ENCODE peak calls at places on chromosomes 11 and 22, in eight cellular contexts. N, C, P, S, O, F, L and T are unnamed samples.

GRCh38 chr22:46596032-46596441 is 24.1 kb upstream of the GRAMD4 start:
- DNase-seq in F (no peak), L (no peak), P (peak), N (no peak), S (no peak), C (no peak), O (no peak), T (no peak)

GRCh38 chr11:19694796-19695345 is 17.8 kb upstream of the NAV2 start:
- DNase-seq in L (no peak), P (no peak), O (no peak), F (no peak), C (no peak), N (no peak), S (no peak), T (no peak)

GRCh38 chr22:26800858-26801257 is 143.5 kb downstream of the MIAT start:
- DNase-seq in S (no peak), N (peak), O (no peak), P (peak), C (peak), F (no peak), L (no peak), T (no peak)

GRCh38 chr22:44024288-44024908 is at the start of gene PARVB:
- DNase-seq in O (no peak), F (no peak), N (peak), S (no peak), P (peak), C (peak), L (no peak), T (peak)

GRCh38 chr11:29310706-29311342 is 706.0 kb downstream of the KCNA4 start:
- DNase-seq in C (no peak), S (no peak), L (no peak), F (no peak), P (no peak), O (no peak), N (no peak), T (no peak)

GRCh38 chr11:64721359-64721699 is 1.7 kb downstream of the NRXN2 start:
- DNase-seq in O (no peak), S (no peak), L (no peak), C (no peak), F (no peak), N (no peak), P (no peak), T (no peak)

GRCh38 chr22:47107431-47107830 is 345.0 kb downstream of the TBC1D22A start:
- DNase-seq in S (peak), C (no peak), N (no peak), O (no peak), F (no peak), L (no peak), P (no peak), T (no peak)

GRCh38 chr22:40204331-40205116 is 26.8 kb downstream of the TNRC6B start:
- DNase-seq in S (no peak), L (no peak), F (peak), C (no peak), P (peak), N (no peak), O (no peak), T (no peak)

GRCh38 chr11:3058753-3059664 is 1.8 kb upstream of the CARS1 start:
- DNase-seq in N (peak), S (no peak), F (peak), P (no peak), L (no peak), O (peak), C (peak), T (no peak)

GRCh38 chr11:103241574-103241973 is 132.3 kb downstream of the DYNC2H1 start:
- DNase-seq in F (no peak), P (no peak), L (no peak), O (no peak), N (no peak), S (no peak), C (no peak), T (no peak)

GRCh38 chr11:2406476-2406875 is 5.9 kb downstream of the TSSC4 start:
- DNase-seq in C (no peak), S (no peak), P (no peak), O (no peak), N (no peak), L (no peak), F (no peak), T (no peak)

GRCh38 chr11:65826972-65827773 is 6.6 kb upstream of the SNX32 start:
- DNase-seq in C (no peak), L (no peak), F (no peak), O (no peak), N (no peak), P (no peak), S (no peak), T (no peak)

GRCh38 chr11:65821107-65821506 is 12.7 kb upstream of the SNX32 start:
- DNase-seq in F (peak), N (no peak), P (no peak), S (no peak), C (no peak), L (no peak), O (no peak), T (no peak)

GRCh38 chr11:65827774-65828156 is 6.0 kb upstream of the SNX32 start:
- DNase-seq in S (no peak), O (no peak), L (no peak), P (no peak), N (no peak), F (no peak), C (no peak), T (no peak)

GRCh38 chr11:65817815-65818680 is 15.7 kb upstream of the SNX32 start:
- DNase-seq in N (peak), L (no peak), O (peak), C (peak), P (peak), S (peak), F (peak), T (peak)

DNA sequence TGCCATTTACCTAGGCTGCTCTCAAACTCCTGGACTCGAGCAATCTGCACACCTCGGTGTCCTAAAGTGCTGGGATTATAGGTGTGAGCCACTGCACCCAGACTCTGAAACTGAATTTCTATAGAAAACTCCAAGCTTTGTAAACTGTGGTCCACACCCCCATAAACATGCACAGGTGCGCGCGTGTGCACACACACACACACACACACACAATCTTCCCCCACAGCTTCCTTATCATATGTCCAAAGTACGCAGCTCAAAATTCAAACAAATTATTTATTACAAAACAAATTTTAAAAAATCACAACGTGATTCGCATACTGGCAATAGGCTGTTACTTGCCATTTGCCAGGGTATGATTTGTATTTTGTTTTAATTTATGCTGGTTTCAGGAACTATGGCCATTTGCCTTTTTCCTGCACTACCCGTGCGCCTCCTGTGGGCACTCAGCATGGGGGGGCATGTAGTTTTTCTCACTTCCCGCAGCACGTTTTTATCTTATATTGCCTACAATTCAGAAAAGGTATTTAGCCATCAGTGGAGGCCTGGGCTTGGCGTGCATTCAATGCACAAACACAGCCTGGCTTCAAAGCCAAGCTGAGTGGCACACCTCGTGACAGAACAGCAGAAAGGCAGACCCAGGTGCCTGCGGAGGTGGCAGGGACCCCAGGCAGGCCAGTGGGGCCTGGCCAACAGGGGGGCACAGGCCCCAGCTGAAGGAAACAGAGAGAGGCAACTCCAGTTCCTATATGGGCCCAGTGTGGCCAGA is 10.8 kb upstream of the SNX32 start:
- DNase-seq in P (no peak), F (no peak), C (no peak), O (no peak), L (no peak), S (no peak), N (no peak), T (no peak)
- TF ChIP-seq POLR2AphosphoS5 in P (no peak), F (no peak), C (no peak), O (no peak), L (no peak), S (no peak), N (no peak), T (no peak)

DNA sequence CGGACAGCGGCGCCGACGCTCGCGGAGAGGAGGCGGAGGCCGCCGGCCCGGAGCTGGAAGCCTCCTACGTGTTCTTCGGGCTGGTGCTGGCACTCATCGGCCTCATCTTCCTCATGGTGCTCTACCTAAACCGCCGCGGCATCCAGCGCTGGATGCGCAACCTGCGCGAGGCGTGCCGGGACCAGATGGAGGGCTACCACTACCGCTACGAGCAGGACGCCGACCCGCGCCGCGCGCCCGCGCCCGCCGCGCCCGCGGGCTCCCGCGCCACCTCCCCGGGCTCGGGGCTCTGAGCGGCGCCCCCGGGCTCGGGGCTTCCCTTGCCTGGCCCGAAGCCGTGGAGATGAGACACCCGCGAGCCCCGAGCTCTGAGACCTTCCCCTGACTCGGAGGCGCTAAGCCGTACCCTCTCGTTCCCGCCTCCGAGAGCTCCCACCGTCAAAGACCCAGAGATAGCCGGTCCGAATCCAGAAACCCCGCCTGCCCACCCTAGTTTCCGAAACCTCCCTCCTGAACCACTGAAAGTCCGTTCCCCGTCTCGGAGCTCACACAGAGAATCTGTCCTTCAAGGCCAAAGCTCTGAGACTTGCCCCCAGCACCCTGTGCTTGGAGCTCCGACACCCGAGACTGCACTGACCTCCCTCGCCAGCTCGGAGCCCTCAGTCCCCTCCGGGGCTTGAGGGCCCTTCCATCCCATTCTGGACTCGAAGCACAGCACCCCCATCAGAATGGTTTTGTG is 1.5 kb downstream of the TPBGL start:
- DNase-seq in P (no peak), O (no peak), L (no peak), C (no peak), N (peak), S (no peak), F (no peak), T (no peak)
- H3K4me3 ChIP-seq in P (peak), O (peak), L (peak), C (peak), N (peak), S (no peak), F (no peak), T (peak)

DNA sequence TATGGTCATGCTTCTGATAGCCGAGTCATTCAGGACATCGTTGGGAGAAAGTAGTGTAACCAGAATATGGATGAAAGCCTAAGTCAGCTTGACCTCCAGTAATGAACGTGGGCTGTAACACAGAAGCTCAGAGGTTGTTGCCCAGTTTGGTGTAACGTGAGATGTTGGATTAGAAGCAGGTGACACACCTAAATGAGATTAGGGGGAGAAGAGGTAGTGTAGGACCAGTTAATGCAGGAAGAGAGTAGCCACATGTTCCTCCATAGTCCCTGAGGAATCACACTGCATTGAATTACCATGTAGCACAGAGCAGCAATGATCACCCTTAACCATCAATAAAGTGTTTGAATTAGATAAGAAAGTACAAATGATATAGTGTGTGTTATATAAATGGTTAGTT is 20.4 kb downstream of the FBXO7 start:
- DNase-seq in C (no peak), P (no peak), S (no peak), L (no peak), O (no peak), F (no peak), N (no peak), T (no peak)
- TF ChIP-seq REST in C (no peak), P (no peak), S (no peak), L (no peak), O (no peak), F (no peak), N (no peak), T (no peak)

GRCh38 chr22:19132153-19132552 is 1.0 kb downstream of the TSSK2 start:
- DNase-seq in N (no peak), C (no peak), O (no peak), L (no peak), S (no peak), P (no peak), F (no peak), T (no peak)
- TF ChIP-seq POLR2AphosphoS5 in N (no peak), C (no peak), O (no peak), L (no peak), S (no peak), P (no peak), F (no peak), T (no peak)

GRCh38 chr11:61955416-61956135 is 5.4 kb downstream of the BEST1 start:
- DNase-seq in F (no peak), L (no peak), C (peak), P (no peak), S (no peak), N (peak), O (no peak), T (no peak)
- H3K4me3 ChIP-seq in F (peak), L (no peak), C (no peak), P (no peak), S (no peak), N (peak), O (no peak), T (peak)